ENCODE peak calls at places on chromosome 1, in four cellular contexts. One of them, this sample, is unnamed.

GRCh38 chr1:227759345-227760300 is 24.4 kb downstream of the SNAP47 start:
- DNase-seq in A549: no peak
- DNase-seq in ovary: peak
- DNase-seq in transverse colon: peak
- DNase-seq in this sample: no peak

GRCh38 chr1:41804176-41804575 is 114.5 kb downstream of the HIVEP3 start:
- DNase-seq in ovary: no peak
- DNase-seq in A549: no peak
- DNase-seq in transverse colon: no peak
- DNase-seq in this sample: no peak

GRCh38 chr1:218659911-218660677 is 315.0 kb downstream of the TGFB2 start:
- DNase-seq in transverse colon: no peak
- DNase-seq in ovary: no peak
- DNase-seq in A549: no peak
- DNase-seq in this sample: no peak

GRCh38 chr1:228737613-228738012 is 2.3 kb downstream of the RHOU start:
- DNase-seq in transverse colon: peak
- DNase-seq in ovary: no peak
- DNase-seq in A549: no peak
- DNase-seq in this sample: no peak

GRCh38 chr1:70672333-70672935 is 261.4 kb downstream of the CTH start:
- DNase-seq in transverse colon: no peak
- DNase-seq in ovary: no peak
- DNase-seq in A549: no peak
- DNase-seq in this sample: no peak

GRCh38 chr1:109927356-109927755 is 16.7 kb downstream of the CSF1 start:
- DNase-seq in transverse colon: no peak
- DNase-seq in A549: no peak
- DNase-seq in ovary: no peak
- DNase-seq in this sample: no peak

GRCh38 chr1:111904478-111905218 is 84.8 kb downstream of the KCND3 start:
- DNase-seq in ovary: no peak
- DNase-seq in transverse colon: no peak
- DNase-seq in A549: no peak
- DNase-seq in this sample: peak

GRCh38 chr1:156493154-156493631 is 7.4 kb downstream of the MEF2D start:
- DNase-seq in A549: no peak
- DNase-seq in transverse colon: peak
- DNase-seq in ovary: no peak
- DNase-seq in this sample: no peak

GRCh38 chr1:236282159-236282716 is 480 bp upstream of the ERO1B start:
- DNase-seq in A549: no peak
- DNase-seq in ovary: no peak
- DNase-seq in transverse colon: no peak
- DNase-seq in this sample: no peak

GRCh38 chr1:147541672-147542548 is 609 bp downstream of the BCL9 start:
- DNase-seq in ovary: peak
- DNase-seq in A549: no peak
- DNase-seq in transverse colon: peak
- DNase-seq in this sample: peak

GRCh38 chr1:155174334-155175280 is 958 bp downstream of the TRIM46 start:
- DNase-seq in transverse colon: peak
- DNase-seq in A549: no peak
- DNase-seq in ovary: no peak
- DNase-seq in this sample: peak

GRCh38 chr1:15459771-15460719 is 3.5 kb downstream of the CELA2A start:
- DNase-seq in transverse colon: no peak
- DNase-seq in A549: no peak
- DNase-seq in ovary: no peak
- DNase-seq in this sample: peak

GRCh38 chr1:159705251-159705910 is 9.0 kb downstream of the CRP start:
- DNase-seq in transverse colon: no peak
- DNase-seq in ovary: no peak
- DNase-seq in A549: no peak
- DNase-seq in this sample: no peak

GRCh38 chr1:203839081-203839480 is 22.3 kb upstream of the SNRPE start:
- DNase-seq in A549: no peak
- DNase-seq in transverse colon: no peak
- DNase-seq in ovary: no peak
- DNase-seq in this sample: no peak

GRCh38 chr1:95043141-95043980 is 29.4 kb downstream of the ALG14 start:
- DNase-seq in A549: peak
- DNase-seq in transverse colon: peak
- DNase-seq in ovary: peak
- DNase-seq in this sample: peak

GRCh38 chr1:11045428-11046269 is 1.4 kb downstream of the MASP2 start:
- DNase-seq in ovary: no peak
- DNase-seq in A549: no peak
- DNase-seq in transverse colon: no peak
- DNase-seq in this sample: peak

GRCh38 chr1:179175011-179175934 is 54.2 kb downstream of the ABL2 start:
- DNase-seq in A549: no peak
- DNase-seq in ovary: no peak
- DNase-seq in transverse colon: no peak
- DNase-seq in this sample: no peak

GRCh38 chr1:66243548-66244130 is 290.3 kb upstream of the SGIP1 start:
- DNase-seq in transverse colon: no peak
- DNase-seq in A549: no peak
- DNase-seq in ovary: no peak
- DNase-seq in this sample: no peak

GRCh38 chr1:53600486-53600885 is 138.5 kb downstream of the GLIS1 start:
- DNase-seq in A549: no peak
- DNase-seq in transverse colon: peak
- DNase-seq in ovary: no peak
- DNase-seq in this sample: no peak

GRCh38 chr1:10152709-10153284 is 57.6 kb upstream of the KIF1B start:
- DNase-seq in transverse colon: peak
- DNase-seq in ovary: peak
- DNase-seq in A549: peak
- DNase-seq in this sample: peak

GRCh38 chr1:204493882-204494280 is 724 bp downstream of the PIK3C2B start:
- DNase-seq in transverse colon: peak
- DNase-seq in ovary: peak
- DNase-seq in A549: peak
- DNase-seq in this sample: peak

GRCh38 chr1:81670286-81670685 is 130.4 kb upstream of the ADGRL2 start:
- DNase-seq in ovary: peak
- DNase-seq in transverse colon: peak
- DNase-seq in A549: peak
- DNase-seq in this sample: peak

GRCh38 chr1:25338188-25338981 is at the start of gene TMEM50A:
- DNase-seq in ovary: peak
- DNase-seq in A549: peak
- DNase-seq in transverse colon: peak
- DNase-seq in this sample: peak

GRCh38 chr1:167627865-167628641 is 2.0 kb upstream of the RCSD1 start:
- DNase-seq in transverse colon: peak
- DNase-seq in ovary: no peak
- DNase-seq in A549: no peak
- DNase-seq in this sample: no peak

GRCh38 chr1:163471766-163472165 is 150.0 kb downstream of the NUF2 start:
- DNase-seq in transverse colon: no peak
- DNase-seq in A549: no peak
- DNase-seq in ovary: no peak
- DNase-seq in this sample: no peak

GRCh38 chr1:163467291-163467690 is 145.5 kb downstream of the NUF2 start:
- DNase-seq in A549: no peak
- DNase-seq in ovary: no peak
- DNase-seq in transverse colon: no peak
- DNase-seq in this sample: no peak

GRCh38 chr1:163472267-163472666 is 150.5 kb downstream of the NUF2 start:
- DNase-seq in ovary: no peak
- DNase-seq in transverse colon: no peak
- DNase-seq in A549: no peak
- DNase-seq in this sample: no peak
- TF ChIP-seq EP300 in ovary: no peak
- TF ChIP-seq EP300 in transverse colon: no peak
- TF ChIP-seq EP300 in A549: no peak
- TF ChIP-seq EP300 in this sample: no peak

GRCh38 chr1:108692724-108693655 is 880 bp downstream of the PRPF38B start:
- DNase-seq in transverse colon: peak
- DNase-seq in A549: peak
- DNase-seq in ovary: no peak
- DNase-seq in this sample: peak

GRCh38 chr1:108695515-108695914 is 3.4 kb downstream of the PRPF38B start:
- DNase-seq in ovary: no peak
- DNase-seq in transverse colon: no peak
- DNase-seq in A549: no peak
- DNase-seq in this sample: no peak

GRCh38 chr1:108691128-108691885 is 803 bp upstream of the PRPF38B start:
- DNase-seq in A549: no peak
- DNase-seq in transverse colon: no peak
- DNase-seq in ovary: no peak
- DNase-seq in this sample: no peak

GRCh38 chr1:108686609-108687313 is 5.3 kb upstream of the PRPF38B start:
- DNase-seq in transverse colon: no peak
- DNase-seq in A549: no peak
- DNase-seq in ovary: no peak
- DNase-seq in this sample: peak

GRCh38 chr1:108691886-108692723 is at the start of gene PRPF38B:
- DNase-seq in transverse colon: peak
- DNase-seq in A549: peak
- DNase-seq in ovary: peak
- DNase-seq in this sample: peak
- TF ChIP-seq EP300 in transverse colon: no peak
- TF ChIP-seq EP300 in A549: no peak
- TF ChIP-seq EP300 in ovary: no peak
- TF ChIP-seq EP300 in this sample: no peak

DNA sequence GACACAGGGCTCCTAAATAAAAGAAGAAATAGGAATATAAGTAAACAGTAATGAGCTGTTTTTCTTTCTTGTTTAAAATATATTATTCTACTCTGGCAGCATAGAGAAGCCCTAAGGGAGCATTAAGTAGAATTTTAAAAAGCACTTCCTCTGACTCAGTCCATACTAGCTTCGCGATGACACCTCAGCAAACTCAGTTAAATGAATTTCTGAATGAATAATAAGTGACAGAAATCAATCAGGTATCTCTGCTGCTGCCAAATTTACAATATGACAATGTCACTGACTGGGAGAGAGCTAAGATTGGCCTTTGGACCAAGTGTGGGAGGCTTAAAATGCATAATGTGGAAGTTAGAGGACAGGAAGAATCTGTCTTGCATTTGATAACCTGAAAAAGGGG is 296.1 kb downstream of the HHIPL2 start:
- DNase-seq in transverse colon: no peak
- DNase-seq in ovary: no peak
- DNase-seq in A549: no peak
- DNase-seq in this sample: no peak
- TF ChIP-seq EP300 in transverse colon: no peak
- TF ChIP-seq EP300 in ovary: no peak
- TF ChIP-seq EP300 in A549: no peak
- TF ChIP-seq EP300 in this sample: no peak

DNA sequence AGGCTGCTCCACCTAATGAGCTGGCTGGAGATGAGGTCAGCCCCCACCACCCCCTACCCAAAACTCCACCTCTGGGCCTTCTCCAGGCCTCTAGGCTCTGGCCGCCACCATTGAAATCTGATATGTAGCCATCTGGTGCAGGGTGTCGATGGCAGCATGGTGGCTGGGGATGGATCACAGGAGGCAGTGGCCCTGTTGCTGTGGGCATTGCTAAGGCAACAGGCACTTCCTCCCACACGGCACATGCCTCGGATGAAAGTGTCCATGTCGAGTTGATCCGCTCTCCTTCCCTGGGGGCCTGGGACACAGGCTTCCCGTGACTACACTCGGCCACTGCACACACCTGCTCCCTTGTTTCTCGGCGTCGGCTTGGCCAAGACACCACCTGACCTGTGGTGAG is 193.1 kb downstream of the TRABD2B start:
- DNase-seq in A549: no peak
- DNase-seq in ovary: no peak
- DNase-seq in transverse colon: no peak
- DNase-seq in this sample: peak
- TF ChIP-seq EP300 in A549: no peak
- TF ChIP-seq EP300 in ovary: no peak
- TF ChIP-seq EP300 in transverse colon: no peak
- TF ChIP-seq EP300 in this sample: no peak

GRCh38 chr1:99969729-99970591 is at the start of gene SLC35A3:
- DNase-seq in ovary: peak
- DNase-seq in A549: peak
- DNase-seq in transverse colon: peak
- DNase-seq in this sample: peak
- TF ChIP-seq EP300 in ovary: no peak
- TF ChIP-seq EP300 in A549: no peak
- TF ChIP-seq EP300 in transverse colon: no peak
- TF ChIP-seq EP300 in this sample: peak

GRCh38 chr1:226097866-226098625 is 35.5 kb downstream of the H3-3A start:
- DNase-seq in A549: no peak
- DNase-seq in ovary: no peak
- DNase-seq in transverse colon: no peak
- DNase-seq in this sample: no peak
- TF ChIP-seq EP300 in A549: no peak
- TF ChIP-seq EP300 in ovary: no peak
- TF ChIP-seq EP300 in transverse colon: no peak
- TF ChIP-seq EP300 in this sample: no peak

GRCh38 chr1:224262373-224263054 is 67.5 kb downstream of the NVL start:
- DNase-seq in transverse colon: no peak
- DNase-seq in A549: no peak
- DNase-seq in ovary: no peak
- DNase-seq in this sample: no peak
- TF ChIP-seq EP300 in transverse colon: no peak
- TF ChIP-seq EP300 in A549: no peak
- TF ChIP-seq EP300 in ovary: no peak
- TF ChIP-seq EP300 in this sample: no peak

DNA sequence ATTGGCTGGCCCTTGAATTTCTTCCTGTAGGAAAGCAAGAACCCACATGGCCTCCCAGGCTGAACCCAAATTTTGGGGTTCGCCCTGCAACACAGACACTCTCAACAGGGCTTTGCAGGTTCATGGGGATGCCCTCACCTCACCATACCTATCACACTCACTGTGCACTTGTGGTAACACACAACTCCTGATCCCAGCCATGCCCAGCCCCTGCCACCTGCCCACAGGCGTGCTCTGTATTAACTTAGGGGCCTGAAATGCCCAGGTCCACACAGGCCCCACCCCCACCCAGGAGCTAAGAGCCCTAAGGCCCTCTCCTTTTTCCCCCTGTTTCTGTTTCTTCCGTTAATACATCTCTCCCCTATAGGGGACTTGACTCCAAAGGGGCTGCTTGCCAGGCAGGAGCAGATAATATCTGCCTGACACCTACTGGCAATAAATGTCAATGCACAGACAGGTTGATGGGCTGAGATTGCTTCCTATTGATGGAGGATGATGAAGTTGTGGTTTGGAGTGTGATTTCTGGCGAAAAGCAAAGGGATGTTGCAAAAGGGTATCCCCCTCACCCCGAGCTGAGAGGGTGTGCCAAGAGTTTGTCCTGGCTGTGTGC is 171.5 kb downstream of the AJAP1 start:
- DNase-seq in A549: peak
- DNase-seq in transverse colon: no peak
- DNase-seq in ovary: no peak
- DNase-seq in this sample: peak
- TF ChIP-seq EP300 in A549: no peak
- TF ChIP-seq EP300 in transverse colon: no peak
- TF ChIP-seq EP300 in ovary: no peak
- TF ChIP-seq EP300 in this sample: no peak